ENCODE peak calls at places on chromosomes 11 and 22, in nine cellular contexts. One of them, this sample, is unnamed.
A peak's percentile ranks its signal among the peaks of the same experiment; 100 is the strongest.

GRCh38 chr11:8839957-8840945 is 70.7 kb upstream of the AKIP1 start:
- DNase-seq in cardiac muscle cell: no peak
- DNase-seq in body of pancreas: peak; percentile 65
- DNase-seq in CD8-positive, alpha-beta T cell: no peak
- DNase-seq in Karpas-422: no peak
- DNase-seq in mammary epithelial cell: peak; percentile 81
- DNase-seq in naive thymus-derived CD4-positive, alpha-beta T cell: no peak
- DNase-seq in lower lobe of right lung: no peak
- DNase-seq in psoas muscle: no peak
- DNase-seq in this sample: no peak

GRCh38 chr11:84140386-84141169 is 854.4 kb upstream of the CCDC90B start:
- DNase-seq in naive thymus-derived CD4-positive, alpha-beta T cell: no peak
- DNase-seq in Karpas-422: no peak
- DNase-seq in psoas muscle: no peak
- DNase-seq in mammary epithelial cell: no peak
- DNase-seq in body of pancreas: no peak
- DNase-seq in lower lobe of right lung: no peak
- DNase-seq in CD8-positive, alpha-beta T cell: no peak
- DNase-seq in cardiac muscle cell: no peak
- DNase-seq in this sample: no peak

GRCh38 chr11:2889399-2890273 is 4.1 kb upstream of the CDKN1C start:
- DNase-seq in body of pancreas: no peak
- DNase-seq in mammary epithelial cell: no peak
- DNase-seq in CD8-positive, alpha-beta T cell: no peak
- DNase-seq in cardiac muscle cell: no peak
- DNase-seq in lower lobe of right lung: no peak
- DNase-seq in naive thymus-derived CD4-positive, alpha-beta T cell: no peak
- DNase-seq in psoas muscle: peak; percentile 41
- DNase-seq in Karpas-422: no peak
- DNase-seq in this sample: no peak

GRCh38 chr11:91998466-91998865 is 226.2 kb upstream of the FAT3 start:
- DNase-seq in CD8-positive, alpha-beta T cell: no peak
- DNase-seq in Karpas-422: no peak
- DNase-seq in body of pancreas: no peak
- DNase-seq in mammary epithelial cell: no peak
- DNase-seq in cardiac muscle cell: no peak
- DNase-seq in lower lobe of right lung: no peak
- DNase-seq in naive thymus-derived CD4-positive, alpha-beta T cell: no peak
- DNase-seq in psoas muscle: no peak
- DNase-seq in this sample: no peak

GRCh38 chr11:31408205-31408604 is 38.5 kb downstream of the DNAJC24 start:
- DNase-seq in body of pancreas: no peak
- DNase-seq in mammary epithelial cell: no peak
- DNase-seq in naive thymus-derived CD4-positive, alpha-beta T cell: no peak
- DNase-seq in psoas muscle: no peak
- DNase-seq in lower lobe of right lung: no peak
- DNase-seq in cardiac muscle cell: no peak
- DNase-seq in Karpas-422: peak; percentile 40
- DNase-seq in CD8-positive, alpha-beta T cell: no peak
- DNase-seq in this sample: no peak

GRCh38 chr11:100681064-100681502 is 6.0 kb upstream of the ARHGAP42 start:
- DNase-seq in naive thymus-derived CD4-positive, alpha-beta T cell: no peak
- DNase-seq in body of pancreas: peak; percentile 30
- DNase-seq in lower lobe of right lung: peak; percentile 79
- DNase-seq in psoas muscle: peak; percentile 76
- DNase-seq in CD8-positive, alpha-beta T cell: peak; percentile 18
- DNase-seq in cardiac muscle cell: peak; percentile 29
- DNase-seq in mammary epithelial cell: peak; percentile 73
- DNase-seq in Karpas-422: peak; percentile 80
- DNase-seq in this sample: peak; percentile 40

GRCh38 chr11:96704847-96705246 is 315.0 kb downstream of the JRKL start:
- DNase-seq in mammary epithelial cell: no peak
- DNase-seq in CD8-positive, alpha-beta T cell: no peak
- DNase-seq in Karpas-422: no peak
- DNase-seq in body of pancreas: no peak
- DNase-seq in cardiac muscle cell: peak; percentile 55
- DNase-seq in naive thymus-derived CD4-positive, alpha-beta T cell: no peak
- DNase-seq in lower lobe of right lung: no peak
- DNase-seq in psoas muscle: no peak
- DNase-seq in this sample: no peak

GRCh38 chr11:61923166-61924015 is 6.0 kb upstream of the RAB3IL1 start:
- DNase-seq in psoas muscle: peak; percentile 85
- DNase-seq in Karpas-422: no peak
- DNase-seq in lower lobe of right lung: no peak
- DNase-seq in body of pancreas: peak; percentile 80
- DNase-seq in cardiac muscle cell: peak; percentile 64
- DNase-seq in mammary epithelial cell: no peak
- DNase-seq in naive thymus-derived CD4-positive, alpha-beta T cell: no peak
- DNase-seq in CD8-positive, alpha-beta T cell: no peak
- DNase-seq in this sample: no peak

GRCh38 chr11:692824-693414 is 2.1 kb downstream of the DEAF1 start:
- DNase-seq in mammary epithelial cell: peak; percentile 95
- DNase-seq in naive thymus-derived CD4-positive, alpha-beta T cell: peak; percentile 94
- DNase-seq in body of pancreas: no peak
- DNase-seq in lower lobe of right lung: no peak
- DNase-seq in CD8-positive, alpha-beta T cell: no peak
- DNase-seq in cardiac muscle cell: no peak
- DNase-seq in Karpas-422: no peak
- DNase-seq in psoas muscle: no peak
- DNase-seq in this sample: peak; percentile 86

GRCh38 chr11:693415-693831 is 1.6 kb downstream of the DEAF1 start:
- DNase-seq in naive thymus-derived CD4-positive, alpha-beta T cell: no peak
- DNase-seq in CD8-positive, alpha-beta T cell: no peak
- DNase-seq in psoas muscle: no peak
- DNase-seq in cardiac muscle cell: no peak
- DNase-seq in Karpas-422: peak; percentile 42
- DNase-seq in mammary epithelial cell: peak; percentile 46
- DNase-seq in lower lobe of right lung: no peak
- DNase-seq in body of pancreas: no peak
- DNase-seq in this sample: peak; percentile 28

GRCh38 chr11:695332-695605 is 247 bp upstream of the DEAF1 start:
- DNase-seq in cardiac muscle cell: no peak
- DNase-seq in CD8-positive, alpha-beta T cell: no peak
- DNase-seq in mammary epithelial cell: no peak
- DNase-seq in Karpas-422: no peak
- DNase-seq in lower lobe of right lung: no peak
- DNase-seq in psoas muscle: no peak
- DNase-seq in body of pancreas: no peak
- DNase-seq in naive thymus-derived CD4-positive, alpha-beta T cell: no peak
- DNase-seq in this sample: no peak

GRCh38 chr11:694563-695331 is at the start of gene DEAF1:
- DNase-seq in Karpas-422: peak; percentile 99
- DNase-seq in lower lobe of right lung: peak; percentile 99
- DNase-seq in mammary epithelial cell: peak; percentile 94
- DNase-seq in cardiac muscle cell: peak; percentile 99
- DNase-seq in body of pancreas: peak; percentile 99
- DNase-seq in psoas muscle: peak; percentile 100
- DNase-seq in CD8-positive, alpha-beta T cell: peak; percentile 99
- DNase-seq in naive thymus-derived CD4-positive, alpha-beta T cell: peak; percentile 96
- DNase-seq in this sample: peak; percentile 89

DNA sequence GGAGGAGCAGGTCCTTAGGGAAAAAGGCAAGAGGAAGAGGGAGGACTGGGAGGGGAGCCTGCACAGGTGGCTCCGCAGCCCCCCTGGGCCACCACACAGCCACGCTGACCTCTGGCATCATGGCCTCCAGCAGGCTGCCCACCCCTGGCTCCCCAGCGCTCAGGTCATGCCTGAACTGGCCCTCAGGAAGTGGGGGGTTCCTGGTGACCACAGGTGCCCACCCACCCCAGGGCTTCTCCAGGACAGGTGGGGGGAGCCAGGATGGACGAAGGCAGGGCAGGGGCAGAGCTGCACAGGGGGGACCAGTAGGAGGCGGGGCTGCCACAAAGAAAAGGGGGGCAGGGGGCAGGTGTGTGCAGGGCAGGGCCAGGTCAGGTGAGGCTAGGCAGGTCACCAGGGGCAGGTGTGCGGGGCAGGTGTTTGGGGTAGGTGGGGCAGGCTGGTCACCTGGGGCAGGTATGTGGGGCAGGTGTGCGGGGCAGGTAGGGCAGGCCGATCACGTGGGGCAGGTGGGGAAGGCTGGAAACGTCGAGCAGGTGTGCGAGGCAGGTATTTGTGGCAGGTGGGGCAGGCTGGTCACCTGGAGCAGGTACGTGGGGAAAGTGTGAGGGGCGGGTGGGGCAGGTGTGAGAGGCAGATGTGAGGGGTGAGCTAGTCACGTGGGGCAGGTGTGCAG is 997 bp downstream of the DEAF1 start:
- DNase-seq in lower lobe of right lung: peak; percentile 69
- DNase-seq in naive thymus-derived CD4-positive, alpha-beta T cell: peak; percentile 43
- DNase-seq in mammary epithelial cell: no peak
- DNase-seq in cardiac muscle cell: no peak
- DNase-seq in Karpas-422: no peak
- DNase-seq in CD8-positive, alpha-beta T cell: no peak
- DNase-seq in body of pancreas: peak; percentile 61
- DNase-seq in psoas muscle: no peak
- DNase-seq in this sample: no peak
- H3K27ac ChIP-seq in lower lobe of right lung: peak overlapping the region; percentile 100
- H3K27ac ChIP-seq in naive thymus-derived CD4-positive, alpha-beta T cell: peak overlapping the region; percentile 85
- H3K27ac ChIP-seq in mammary epithelial cell: no peak overlapping the region
- H3K27ac ChIP-seq in cardiac muscle cell: no peak overlapping the region
- H3K27ac ChIP-seq in Karpas-422: no peak overlapping the region
- H3K27ac ChIP-seq in CD8-positive, alpha-beta T cell: peak overlapping the region; percentile 54
- H3K27ac ChIP-seq in body of pancreas: peak overlapping the region; percentile 98
- H3K27ac ChIP-seq in psoas muscle: peak overlapping the region; percentile 66
- H3K27ac ChIP-seq in this sample: no peak overlapping the region

GRCh38 chr22:20102203-20102780 is 13.6 kb upstream of the RANBP1 start:
- DNase-seq in CD8-positive, alpha-beta T cell: no peak
- DNase-seq in body of pancreas: no peak
- DNase-seq in Karpas-422: no peak
- DNase-seq in mammary epithelial cell: no peak
- DNase-seq in lower lobe of right lung: no peak
- DNase-seq in cardiac muscle cell: no peak
- DNase-seq in naive thymus-derived CD4-positive, alpha-beta T cell: no peak
- DNase-seq in psoas muscle: peak; percentile 17
- DNase-seq in this sample: no peak

GRCh38 chr22:20095521-20095920 is 15.5 kb downstream of the DGCR8 start:
- DNase-seq in body of pancreas: no peak
- DNase-seq in naive thymus-derived CD4-positive, alpha-beta T cell: no peak
- DNase-seq in Karpas-422: no peak
- DNase-seq in lower lobe of right lung: no peak
- DNase-seq in psoas muscle: no peak
- DNase-seq in mammary epithelial cell: no peak
- DNase-seq in CD8-positive, alpha-beta T cell: no peak
- DNase-seq in cardiac muscle cell: no peak
- DNase-seq in this sample: no peak

GRCh38 chr22:20101638-20102037 is 14.3 kb upstream of the RANBP1 start:
- DNase-seq in CD8-positive, alpha-beta T cell: no peak
- DNase-seq in psoas muscle: peak; percentile 19
- DNase-seq in mammary epithelial cell: no peak
- DNase-seq in Karpas-422: no peak
- DNase-seq in lower lobe of right lung: peak; percentile 40
- DNase-seq in cardiac muscle cell: no peak
- DNase-seq in naive thymus-derived CD4-positive, alpha-beta T cell: no peak
- DNase-seq in body of pancreas: no peak
- DNase-seq in this sample: no peak

GRCh38 chr22:20096574-20097420 is 16.8 kb downstream of the DGCR8 start:
- DNase-seq in naive thymus-derived CD4-positive, alpha-beta T cell: no peak
- DNase-seq in lower lobe of right lung: no peak
- DNase-seq in psoas muscle: no peak
- DNase-seq in Karpas-422: no peak
- DNase-seq in CD8-positive, alpha-beta T cell: no peak
- DNase-seq in cardiac muscle cell: no peak
- DNase-seq in body of pancreas: no peak
- DNase-seq in mammary epithelial cell: no peak
- DNase-seq in this sample: no peak

DNA sequence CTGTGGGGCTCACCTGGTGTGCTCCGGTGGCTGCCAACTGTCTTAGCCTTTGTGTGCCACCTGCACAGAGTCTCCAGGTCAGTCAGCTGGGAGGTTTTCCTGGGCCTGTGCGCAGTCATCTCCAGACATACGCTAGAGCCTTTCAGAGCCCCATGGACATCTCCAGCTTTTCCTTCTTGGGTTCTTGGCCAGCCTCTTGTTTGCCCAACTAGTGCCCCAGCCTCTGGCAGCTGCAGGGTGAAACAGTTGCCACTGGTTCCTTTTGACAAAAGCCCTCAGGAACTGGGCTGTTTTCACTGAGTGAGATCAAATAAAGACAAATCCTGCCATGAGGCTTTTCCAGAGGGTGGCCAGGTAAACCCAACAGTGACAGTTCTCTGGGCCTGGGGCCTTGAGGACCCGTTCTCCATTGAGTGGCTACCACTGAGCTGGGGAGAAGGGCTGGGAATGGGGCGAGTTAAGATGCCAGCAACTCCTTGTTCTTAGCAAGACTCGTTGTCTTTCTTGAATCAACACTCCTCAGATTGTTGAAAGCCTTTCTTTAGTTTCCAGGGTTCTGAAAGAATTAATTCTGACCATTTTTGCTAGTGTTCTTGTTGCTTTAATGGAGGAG is 16.7 kb upstream of the RANBP1 start:
- DNase-seq in body of pancreas: no peak
- DNase-seq in lower lobe of right lung: peak; percentile 11
- DNase-seq in mammary epithelial cell: no peak
- DNase-seq in cardiac muscle cell: no peak
- DNase-seq in naive thymus-derived CD4-positive, alpha-beta T cell: no peak
- DNase-seq in Karpas-422: no peak
- DNase-seq in CD8-positive, alpha-beta T cell: no peak
- DNase-seq in psoas muscle: no peak
- DNase-seq in this sample: no peak
- H3K27ac ChIP-seq in body of pancreas: no peak overlapping the region
- H3K27ac ChIP-seq in lower lobe of right lung: no peak overlapping the region
- H3K27ac ChIP-seq in mammary epithelial cell: no peak overlapping the region
- H3K27ac ChIP-seq in cardiac muscle cell: no peak overlapping the region
- H3K27ac ChIP-seq in naive thymus-derived CD4-positive, alpha-beta T cell: peak overlapping the region; percentile 78
- H3K27ac ChIP-seq in Karpas-422: no peak overlapping the region
- H3K27ac ChIP-seq in CD8-positive, alpha-beta T cell: no peak overlapping the region
- H3K27ac ChIP-seq in psoas muscle: peak overlapping the region; percentile 4
- H3K27ac ChIP-seq in this sample: no peak overlapping the region

DNA sequence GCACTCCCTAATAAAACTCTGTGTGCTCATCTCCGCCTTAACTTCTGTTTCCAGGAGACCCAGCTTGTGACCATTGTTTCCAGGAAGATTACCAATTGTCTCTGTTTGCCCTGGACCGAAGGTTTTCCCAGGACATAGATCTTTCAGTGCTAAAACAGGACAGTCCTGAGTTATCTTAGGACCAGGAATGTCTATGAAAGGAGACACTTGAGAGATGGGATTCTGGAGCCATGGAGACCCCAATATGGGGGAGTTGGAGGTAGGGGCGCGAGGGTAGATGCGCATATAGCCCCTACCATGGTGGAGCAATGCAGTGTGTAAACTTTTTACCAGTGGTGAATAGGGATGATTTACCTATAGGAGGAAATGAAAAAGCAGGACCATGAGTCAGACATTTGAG is 10.2 kb upstream of the PRAME start:
- DNase-seq in psoas muscle: no peak
- DNase-seq in mammary epithelial cell: no peak
- DNase-seq in naive thymus-derived CD4-positive, alpha-beta T cell: no peak
- DNase-seq in lower lobe of right lung: no peak
- DNase-seq in CD8-positive, alpha-beta T cell: no peak
- DNase-seq in cardiac muscle cell: no peak
- DNase-seq in body of pancreas: no peak
- DNase-seq in Karpas-422: no peak
- DNase-seq in this sample: no peak
- H3K27ac ChIP-seq in psoas muscle: no peak overlapping the region
- H3K27ac ChIP-seq in mammary epithelial cell: no peak overlapping the region
- H3K27ac ChIP-seq in naive thymus-derived CD4-positive, alpha-beta T cell: no peak overlapping the region
- H3K27ac ChIP-seq in lower lobe of right lung: no peak overlapping the region
- H3K27ac ChIP-seq in CD8-positive, alpha-beta T cell: no peak overlapping the region
- H3K27ac ChIP-seq in cardiac muscle cell: no peak overlapping the region
- H3K27ac ChIP-seq in body of pancreas: no peak overlapping the region
- H3K27ac ChIP-seq in Karpas-422: no peak overlapping the region
- H3K27ac ChIP-seq in this sample: no peak overlapping the region

GRCh38 chr11:69259072-69259471 is 34.9 kb upstream of the MYEOV start:
- DNase-seq in naive thymus-derived CD4-positive, alpha-beta T cell: no peak
- DNase-seq in lower lobe of right lung: no peak
- DNase-seq in CD8-positive, alpha-beta T cell: no peak
- DNase-seq in body of pancreas: no peak
- DNase-seq in psoas muscle: no peak
- DNase-seq in cardiac muscle cell: no peak
- DNase-seq in Karpas-422: no peak
- DNase-seq in mammary epithelial cell: no peak
- DNase-seq in this sample: peak; percentile 53

GRCh38 chr11:69260622-69261021 is 33.3 kb upstream of the MYEOV start:
- DNase-seq in body of pancreas: no peak
- DNase-seq in CD8-positive, alpha-beta T cell: no peak
- DNase-seq in psoas muscle: no peak
- DNase-seq in lower lobe of right lung: no peak
- DNase-seq in Karpas-422: no peak
- DNase-seq in mammary epithelial cell: no peak
- DNase-seq in naive thymus-derived CD4-positive, alpha-beta T cell: no peak
- DNase-seq in cardiac muscle cell: no peak
- DNase-seq in this sample: no peak

GRCh38 chr11:69257838-69258658 is 35.9 kb upstream of the MYEOV start:
- DNase-seq in Karpas-422: no peak
- DNase-seq in cardiac muscle cell: no peak
- DNase-seq in naive thymus-derived CD4-positive, alpha-beta T cell: no peak
- DNase-seq in lower lobe of right lung: no peak
- DNase-seq in body of pancreas: peak; percentile 3
- DNase-seq in mammary epithelial cell: no peak
- DNase-seq in CD8-positive, alpha-beta T cell: no peak
- DNase-seq in psoas muscle: no peak
- DNase-seq in this sample: no peak

GRCh38 chr11:69261116-69261515 is 32.8 kb upstream of the MYEOV start:
- DNase-seq in naive thymus-derived CD4-positive, alpha-beta T cell: no peak
- DNase-seq in psoas muscle: no peak
- DNase-seq in mammary epithelial cell: no peak
- DNase-seq in lower lobe of right lung: no peak
- DNase-seq in cardiac muscle cell: no peak
- DNase-seq in CD8-positive, alpha-beta T cell: no peak
- DNase-seq in Karpas-422: no peak
- DNase-seq in body of pancreas: peak; percentile 7
- DNase-seq in this sample: no peak

DNA sequence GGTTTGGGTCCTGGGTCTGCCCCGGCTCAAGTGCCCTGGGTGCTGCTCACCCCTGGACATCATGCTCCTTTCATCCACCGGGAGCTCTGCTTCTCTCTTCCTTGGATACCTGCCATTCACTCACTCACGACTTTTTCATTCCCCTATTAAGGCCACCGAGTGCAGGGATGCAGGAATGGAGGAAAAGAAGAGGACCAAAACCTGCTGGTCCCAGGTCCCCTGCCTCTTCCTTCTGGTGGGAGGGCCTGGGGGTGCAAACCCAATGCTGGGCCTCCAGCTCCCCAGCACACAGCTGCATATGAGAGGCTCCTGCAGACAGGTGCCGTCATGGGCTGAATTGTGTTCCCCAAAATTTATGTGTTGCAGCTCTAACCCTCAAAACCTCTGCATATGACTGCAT is 36.8 kb upstream of the MYEOV start:
- DNase-seq in body of pancreas: no peak
- DNase-seq in CD8-positive, alpha-beta T cell: no peak
- DNase-seq in cardiac muscle cell: no peak
- DNase-seq in mammary epithelial cell: no peak
- DNase-seq in psoas muscle: no peak
- DNase-seq in naive thymus-derived CD4-positive, alpha-beta T cell: no peak
- DNase-seq in lower lobe of right lung: no peak
- DNase-seq in Karpas-422: no peak
- DNase-seq in this sample: no peak
- H3K27ac ChIP-seq in body of pancreas: no peak overlapping the region
- H3K27ac ChIP-seq in CD8-positive, alpha-beta T cell: no peak overlapping the region
- H3K27ac ChIP-seq in cardiac muscle cell: no peak overlapping the region
- H3K27ac ChIP-seq in mammary epithelial cell: no peak overlapping the region
- H3K27ac ChIP-seq in psoas muscle: no peak overlapping the region
- H3K27ac ChIP-seq in naive thymus-derived CD4-positive, alpha-beta T cell: no peak overlapping the region
- H3K27ac ChIP-seq in lower lobe of right lung: no peak overlapping the region
- H3K27ac ChIP-seq in Karpas-422: no peak overlapping the region
- H3K27ac ChIP-seq in this sample: no peak overlapping the region

This sample was measured in foreskin keratinocyte.